ENCODE peak calls at places on chromosomes 4 and X, in eight cellular contexts. One of them, this sample, is unnamed. For H3K4me1, the result is how much of the 10 kb centered on the place peaks cover.

GRCh38 chrX:13569479-13570244 is at the start of gene EGFL6:
- ATAC-seq in HepG2: no peak
- ATAC-seq in upper lobe of left lung: no peak
- ATAC-seq in HCT116: no peak
- ATAC-seq in GM23338: peak
- ATAC-seq in Panc1: no peak
- ATAC-seq in K562: no peak
- ATAC-seq in GM12878: no peak
- ATAC-seq in this sample: no peak

GRCh38 chr4:185512516-185512915 is 22.8 kb downstream of the PDLIM3 start:
- ATAC-seq in HepG2: no peak
- ATAC-seq in upper lobe of left lung: no peak
- ATAC-seq in HCT116: no peak
- ATAC-seq in GM23338: no peak
- ATAC-seq in Panc1: no peak
- ATAC-seq in K562: no peak
- ATAC-seq in GM12878: no peak
- ATAC-seq in this sample: no peak

GRCh38 chr4:81085291-81085690 is 54.8 kb downstream of the BMP3 start:
- ATAC-seq in HepG2: no peak
- ATAC-seq in upper lobe of left lung: no peak
- ATAC-seq in HCT116: no peak
- ATAC-seq in GM23338: no peak
- ATAC-seq in Panc1: no peak
- ATAC-seq in K562: no peak
- ATAC-seq in GM12878: no peak
- ATAC-seq in this sample: no peak

GRCh38 chr4:121654738-121655137 is 42.0 kb downstream of the ANXA5 start:
- ATAC-seq in HepG2: no peak
- ATAC-seq in upper lobe of left lung: no peak
- ATAC-seq in HCT116: no peak
- ATAC-seq in GM23338: no peak
- ATAC-seq in Panc1: no peak
- ATAC-seq in K562: no peak
- ATAC-seq in GM12878: peak
- ATAC-seq in this sample: no peak

GRCh38 chrX:130975947-130976346 is 72.9 kb upstream of the ENOX2 start:
- ATAC-seq in HepG2: peak
- ATAC-seq in upper lobe of left lung: no peak
- ATAC-seq in HCT116: peak
- ATAC-seq in GM23338: peak
- ATAC-seq in Panc1: peak
- ATAC-seq in K562: peak
- ATAC-seq in GM12878: peak
- ATAC-seq in this sample: no peak

GRCh38 chr4:14403132-14403531 is 599.1 kb upstream of the CPEB2 start:
- ATAC-seq in HepG2: no peak
- ATAC-seq in upper lobe of left lung: no peak
- ATAC-seq in HCT116: no peak
- ATAC-seq in GM23338: no peak
- ATAC-seq in Panc1: no peak
- ATAC-seq in K562: no peak
- ATAC-seq in GM12878: no peak
- ATAC-seq in this sample: no peak

GRCh38 chrX:152932598-152933175 is 34.8 kb downstream of the ZNF185 start:
- ATAC-seq in HepG2: no peak
- ATAC-seq in upper lobe of left lung: no peak
- ATAC-seq in HCT116: no peak
- ATAC-seq in GM23338: no peak
- ATAC-seq in Panc1: no peak
- ATAC-seq in K562: no peak
- ATAC-seq in GM12878: no peak
- ATAC-seq in this sample: no peak

GRCh38 chr4:79241846-79242245 is 84.0 kb downstream of the NAA11 start:
- ATAC-seq in HepG2: no peak
- ATAC-seq in upper lobe of left lung: no peak
- ATAC-seq in HCT116: no peak
- ATAC-seq in GM23338: peak
- ATAC-seq in Panc1: no peak
- ATAC-seq in K562: no peak
- ATAC-seq in GM12878: peak
- ATAC-seq in this sample: no peak

GRCh38 chrX:44435047-44435446 is 91.6 kb upstream of the EFHC2 start:
- ATAC-seq in HepG2: no peak
- ATAC-seq in upper lobe of left lung: no peak
- ATAC-seq in HCT116: no peak
- ATAC-seq in GM23338: no peak
- ATAC-seq in Panc1: no peak
- ATAC-seq in K562: no peak
- ATAC-seq in GM12878: no peak
- ATAC-seq in this sample: no peak

GRCh38 chr4:168832746-168833575 is 177.1 kb downstream of the CBR4 start:
- ATAC-seq in HepG2: peak
- ATAC-seq in upper lobe of left lung: peak
- ATAC-seq in HCT116: peak
- ATAC-seq in GM23338: peak
- ATAC-seq in Panc1: no peak
- ATAC-seq in K562: no peak
- ATAC-seq in GM12878: peak
- ATAC-seq in this sample: peak

GRCh38 chr4:105434940-105435339 is 38.9 kb downstream of the PPA2 start:
- ATAC-seq in HepG2: no peak
- ATAC-seq in upper lobe of left lung: no peak
- ATAC-seq in HCT116: no peak
- ATAC-seq in GM23338: no peak
- ATAC-seq in Panc1: no peak
- ATAC-seq in K562: no peak
- ATAC-seq in GM12878: no peak
- ATAC-seq in this sample: no peak

GRCh38 chr4:83771113-83771705 is 235.3 kb downstream of the GPAT3 start:
- ATAC-seq in HepG2: peak
- ATAC-seq in upper lobe of left lung: no peak
- ATAC-seq in HCT116: peak
- ATAC-seq in GM23338: peak
- ATAC-seq in Panc1: peak
- ATAC-seq in K562: peak
- ATAC-seq in GM12878: peak
- ATAC-seq in this sample: no peak

GRCh38 chr4:88792821-88793220 is 95.2 kb upstream of the NAP1L5 start:
- ATAC-seq in HepG2: no peak
- ATAC-seq in upper lobe of left lung: no peak
- ATAC-seq in HCT116: no peak
- ATAC-seq in GM23338: peak
- ATAC-seq in Panc1: no peak
- ATAC-seq in K562: no peak
- ATAC-seq in GM12878: peak
- ATAC-seq in this sample: no peak

GRCh38 chr4:65014078-65014477 is 604.8 kb upstream of the TECRL start:
- ATAC-seq in HepG2: no peak
- ATAC-seq in upper lobe of left lung: no peak
- ATAC-seq in HCT116: no peak
- ATAC-seq in GM23338: no peak
- ATAC-seq in Panc1: no peak
- ATAC-seq in K562: no peak
- ATAC-seq in GM12878: no peak
- ATAC-seq in this sample: no peak

GRCh38 chr4:26267087-26267486 is 53.7 kb upstream of the RBPJ start:
- ATAC-seq in HepG2: no peak
- ATAC-seq in upper lobe of left lung: peak
- ATAC-seq in HCT116: no peak
- ATAC-seq in GM23338: no peak
- ATAC-seq in Panc1: no peak
- ATAC-seq in K562: no peak
- ATAC-seq in GM12878: no peak
- ATAC-seq in this sample: peak

GRCh38 chr4:15837591-15837990 is 59.5 kb downstream of the CD38 start:
- ATAC-seq in HepG2: no peak
- ATAC-seq in upper lobe of left lung: no peak
- ATAC-seq in HCT116: no peak
- ATAC-seq in GM23338: no peak
- ATAC-seq in Panc1: no peak
- ATAC-seq in K562: no peak
- ATAC-seq in GM12878: no peak
- ATAC-seq in this sample: no peak

GRCh38 chr4:173929921-173930320 is 353.5 kb downstream of the FBXO8 start:
- ATAC-seq in HepG2: no peak
- ATAC-seq in upper lobe of left lung: no peak
- ATAC-seq in HCT116: no peak
- ATAC-seq in GM23338: no peak
- ATAC-seq in Panc1: no peak
- ATAC-seq in K562: no peak
- ATAC-seq in GM12878: no peak
- ATAC-seq in this sample: no peak

GRCh38 chr4:101791189-101791572 is 651 bp downstream of the BANK1 start:
- ATAC-seq in HepG2: peak
- ATAC-seq in upper lobe of left lung: no peak
- ATAC-seq in HCT116: peak
- ATAC-seq in GM23338: peak
- ATAC-seq in Panc1: peak
- ATAC-seq in K562: no peak
- ATAC-seq in GM12878: peak
- ATAC-seq in this sample: no peak

GRCh38 chr4:85928775-85929585 is 430.9 kb downstream of the MAPK10 start:
- ATAC-seq in HepG2: peak
- ATAC-seq in upper lobe of left lung: peak
- ATAC-seq in HCT116: no peak
- ATAC-seq in GM23338: peak
- ATAC-seq in Panc1: no peak
- ATAC-seq in K562: no peak
- ATAC-seq in GM12878: peak
- ATAC-seq in this sample: peak

GRCh38 chr4:108492816-108493595 is 127.4 kb upstream of the RPL34 start:
- ATAC-seq in HepG2: peak
- ATAC-seq in upper lobe of left lung: no peak
- ATAC-seq in HCT116: peak
- ATAC-seq in GM23338: peak
- ATAC-seq in Panc1: no peak
- ATAC-seq in K562: peak
- ATAC-seq in GM12878: peak
- ATAC-seq in this sample: no peak

GRCh38 chr4:155931634-155932033 is 22.0 kb downstream of the CTSO start:
- ATAC-seq in HepG2: no peak
- ATAC-seq in upper lobe of left lung: no peak
- ATAC-seq in HCT116: no peak
- ATAC-seq in GM23338: no peak
- ATAC-seq in Panc1: no peak
- ATAC-seq in K562: no peak
- ATAC-seq in GM12878: no peak
- ATAC-seq in this sample: no peak

GRCh38 chr4:76856183-76856969 is 41.6 kb downstream of the SOWAHB start:
- ATAC-seq in HepG2: peak
- ATAC-seq in upper lobe of left lung: no peak
- ATAC-seq in HCT116: no peak
- ATAC-seq in GM23338: no peak
- ATAC-seq in Panc1: no peak
- ATAC-seq in K562: no peak
- ATAC-seq in GM12878: no peak
- ATAC-seq in this sample: no peak
- TF ChIP-seq POLR2AphosphoS5 in HepG2: no peak
- TF ChIP-seq POLR2AphosphoS5 in upper lobe of left lung: no peak
- TF ChIP-seq POLR2AphosphoS5 in HCT116: no peak
- TF ChIP-seq POLR2AphosphoS5 in GM23338: no peak
- TF ChIP-seq POLR2AphosphoS5 in Panc1: no peak
- TF ChIP-seq POLR2AphosphoS5 in K562: no peak
- TF ChIP-seq POLR2AphosphoS5 in GM12878: no peak
- TF ChIP-seq POLR2AphosphoS5 in this sample: no peak

GRCh38 chr4:76697129-76697803 is 200.7 kb downstream of the SOWAHB start:
- ATAC-seq in HepG2: no peak
- ATAC-seq in upper lobe of left lung: no peak
- ATAC-seq in HCT116: peak
- ATAC-seq in GM23338: peak
- ATAC-seq in Panc1: no peak
- ATAC-seq in K562: no peak
- ATAC-seq in GM12878: peak
- ATAC-seq in this sample: no peak
- H3K4me1 ChIP-seq in HepG2: under half
- H3K4me1 ChIP-seq in upper lobe of left lung: under half
- H3K4me1 ChIP-seq in HCT116: under half
- H3K4me1 ChIP-seq in GM23338: half or more
- H3K4me1 ChIP-seq in Panc1: under half
- H3K4me1 ChIP-seq in K562: under half
- H3K4me1 ChIP-seq in GM12878: under half
- H3K4me1 ChIP-seq in this sample: under half

GRCh38 chr4:1874207-1874606 is 3.0 kb downstream of the NSD2 start:
- ATAC-seq in HepG2: no peak
- ATAC-seq in upper lobe of left lung: no peak
- ATAC-seq in HCT116: no peak
- ATAC-seq in GM23338: no peak
- ATAC-seq in Panc1: no peak
- ATAC-seq in K562: no peak
- ATAC-seq in GM12878: no peak
- ATAC-seq in this sample: no peak
- TF ChIP-seq POLR2AphosphoS5 in HepG2: no peak
- TF ChIP-seq POLR2AphosphoS5 in upper lobe of left lung: no peak
- TF ChIP-seq POLR2AphosphoS5 in HCT116: no peak
- TF ChIP-seq POLR2AphosphoS5 in GM23338: no peak
- TF ChIP-seq POLR2AphosphoS5 in Panc1: no peak
- TF ChIP-seq POLR2AphosphoS5 in K562: no peak
- TF ChIP-seq POLR2AphosphoS5 in GM12878: no peak
- TF ChIP-seq POLR2AphosphoS5 in this sample: no peak

GRCh38 chr4:931960-932712 is at the start of the genes GAK and TMEM175:
- ATAC-seq in HepG2: peak
- ATAC-seq in upper lobe of left lung: peak
- ATAC-seq in HCT116: peak
- ATAC-seq in GM23338: peak
- ATAC-seq in Panc1: peak
- ATAC-seq in K562: peak
- ATAC-seq in GM12878: peak
- ATAC-seq in this sample: peak

GRCh38 chr4:929970-930625 is 2.0 kb downstream of the GAK start:
- ATAC-seq in HepG2: no peak
- ATAC-seq in upper lobe of left lung: no peak
- ATAC-seq in HCT116: no peak
- ATAC-seq in GM23338: no peak
- ATAC-seq in Panc1: no peak
- ATAC-seq in K562: no peak
- ATAC-seq in GM12878: no peak
- ATAC-seq in this sample: no peak

GRCh38 chr4:930827-931193 is 1.3 kb downstream of the GAK start:
- ATAC-seq in HepG2: no peak
- ATAC-seq in upper lobe of left lung: no peak
- ATAC-seq in HCT116: no peak
- ATAC-seq in GM23338: no peak
- ATAC-seq in Panc1: no peak
- ATAC-seq in K562: no peak
- ATAC-seq in GM12878: no peak
- ATAC-seq in this sample: no peak

GRCh38 chr4:931194-931959 is 739 bp downstream of the GAK start:
- ATAC-seq in HepG2: peak
- ATAC-seq in upper lobe of left lung: peak
- ATAC-seq in HCT116: peak
- ATAC-seq in GM23338: peak
- ATAC-seq in Panc1: peak
- ATAC-seq in K562: peak
- ATAC-seq in GM12878: peak
- ATAC-seq in this sample: no peak

DNA sequence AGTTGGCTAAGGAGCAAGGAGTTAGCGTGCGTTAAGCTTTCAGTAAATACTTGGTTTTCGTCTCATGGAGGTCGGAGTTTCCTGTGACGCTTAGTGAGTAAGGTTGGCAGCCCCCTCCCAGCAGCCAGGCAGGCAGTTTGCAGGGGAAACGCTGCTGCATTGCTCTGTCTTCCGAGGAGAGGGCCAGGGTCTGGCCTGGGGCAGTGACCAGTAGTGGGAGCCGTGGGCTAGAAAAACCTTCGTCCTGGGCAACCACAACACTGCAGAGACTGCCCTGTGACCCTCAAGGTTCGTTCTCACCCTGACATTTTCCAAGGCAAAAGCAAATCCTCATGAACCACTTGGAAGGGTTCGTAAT is 432 bp downstream of the TMEM175 start:
- ATAC-seq in HepG2: peak
- ATAC-seq in upper lobe of left lung: peak
- ATAC-seq in HCT116: peak
- ATAC-seq in GM23338: peak
- ATAC-seq in Panc1: peak
- ATAC-seq in K562: peak
- ATAC-seq in GM12878: peak
- ATAC-seq in this sample: no peak
- H3K4me1 ChIP-seq in HepG2: under half
- H3K4me1 ChIP-seq in upper lobe of left lung: under half
- H3K4me1 ChIP-seq in HCT116: under half
- H3K4me1 ChIP-seq in GM23338: under half
- H3K4me1 ChIP-seq in Panc1: under half
- H3K4me1 ChIP-seq in K562: under half
- H3K4me1 ChIP-seq in GM12878: under half
- H3K4me1 ChIP-seq in this sample: half or more

This sample was measured in gastroesophageal sphincter.